ENCODE peak calls at places on chromosomes 5 and 9, in eight cellular contexts. P is K562, T is cardiac muscle cell, I is OCI-LY7, V is NT2/D1, M is Karpas-422, Y is HCT116, B is GM12865. D is an unnamed sample.

GRCh38 chr9:120764476-120764875 is 28.7 kb downstream of the FBXW2 start:
- DNase-seq in P (no peak), T (no peak), I (no peak), V (no peak), M (no peak), Y (no peak), B (no peak), D (no peak)

GRCh38 chr5:156707750-156708149 is 142.3 kb upstream of the PPP1R2B start:
- DNase-seq in P (no peak), T (no peak), I (no peak), V (no peak), M (no peak), Y (no peak), B (no peak), D (no peak)

GRCh38 chr5:138065102-138065501 is 18.7 kb upstream of the WNT8A start:
- DNase-seq in P (no peak), T (peak), I (no peak), V (no peak), M (peak), Y (no peak), B (peak), D (no peak)

GRCh38 chr9:109922617-109923260 is 142.7 kb downstream of the PALM2AKAP2 start:
- DNase-seq in P (no peak), T (peak), I (no peak), V (no peak), M (no peak), Y (no peak), B (no peak), D (no peak)

GRCh38 chr9:89411759-89412158 is 86.2 kb downstream of the SEMA4D start:
- DNase-seq in P (no peak), T (no peak), I (no peak), V (no peak), M (no peak), Y (no peak), B (no peak), D (no peak)

GRCh38 chr5:52620315-52620714 is 167.4 kb upstream of the ITGA1 start:
- DNase-seq in P (no peak), T (no peak), I (no peak), V (no peak), M (no peak), Y (no peak), B (no peak), D (no peak)

GRCh38 chr9:107807183-107807582 is 317.6 kb upstream of the KLF4 start:
- DNase-seq in P (no peak), T (peak), I (no peak), V (no peak), M (no peak), Y (no peak), B (no peak), D (no peak)

GRCh38 chr5:352639-353598 is 31.4 kb downstream of the AHRR start:
- DNase-seq in P (no peak), T (no peak), I (no peak), V (no peak), M (no peak), Y (no peak), B (no peak), D (no peak)

GRCh38 chr5:37582202-37582601 is 203.1 kb downstream of the WDR70 start:
- DNase-seq in P (no peak), T (no peak), I (no peak), V (no peak), M (no peak), Y (no peak), B (no peak), D (no peak)

GRCh38 chr9:133995012-133995896 is 3.1 kb upstream of the VAV2 start:
- DNase-seq in P (no peak), T (no peak), I (no peak), V (no peak), M (peak), Y (peak), B (peak), D (no peak)

GRCh38 chr5:72107874-72108199 is 562 bp downstream of the MAP1B start:
- DNase-seq in P (peak), T (no peak), I (no peak), V (no peak), M (no peak), Y (no peak), B (peak), D (no peak)

GRCh38 chr5:73637565-73637964 is 11.6 kb downstream of the ARHGEF28 start:
- DNase-seq in P (no peak), T (no peak), I (no peak), V (no peak), M (no peak), Y (no peak), B (no peak), D (no peak)
- H3K4me3 ChIP-seq in P (no peak), T (no peak), I (no peak), V (no peak), M (no peak), Y (no peak), B (no peak), D (no peak)

GRCh38 chr9:129839324-129840023 is 4.2 kb downstream of the USP20 start:
- DNase-seq in P (no peak), T (no peak), I (no peak), V (no peak), M (no peak), Y (no peak), B (no peak), D (no peak)
- H3K4me3 ChIP-seq in P (no peak), T (no peak), I (no peak), V (no peak), M (no peak), Y (no peak), B (no peak), D (no peak)

DNA sequence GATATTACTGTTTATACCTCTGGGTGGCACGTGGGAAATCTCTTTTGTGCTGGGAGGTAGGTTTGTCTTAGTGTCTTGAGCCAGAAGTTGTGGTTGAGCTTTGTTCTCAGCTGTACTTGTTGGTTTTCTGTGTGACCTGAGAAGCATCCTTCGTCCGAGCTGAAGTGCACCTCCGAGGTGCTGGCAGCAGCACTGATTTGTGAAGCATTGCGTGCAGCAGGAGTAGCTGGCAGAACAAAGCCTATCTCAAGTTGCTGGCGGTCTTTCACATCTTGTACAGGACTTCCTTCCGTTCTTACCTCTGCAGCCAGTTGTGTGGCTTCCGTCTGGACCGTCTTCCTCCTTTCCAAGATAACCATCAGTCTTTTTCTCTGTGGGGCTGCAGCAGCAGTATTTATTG is 4.3 kb downstream of the PRRC2B start:
- DNase-seq in P (peak), T (no peak), I (peak), V (no peak), M (no peak), Y (no peak), B (peak), D (no peak)
- H3K4me3 ChIP-seq in P (no peak), T (no peak), I (peak), V (no peak), M (no peak), Y (no peak), B (peak), D (peak)

DNA sequence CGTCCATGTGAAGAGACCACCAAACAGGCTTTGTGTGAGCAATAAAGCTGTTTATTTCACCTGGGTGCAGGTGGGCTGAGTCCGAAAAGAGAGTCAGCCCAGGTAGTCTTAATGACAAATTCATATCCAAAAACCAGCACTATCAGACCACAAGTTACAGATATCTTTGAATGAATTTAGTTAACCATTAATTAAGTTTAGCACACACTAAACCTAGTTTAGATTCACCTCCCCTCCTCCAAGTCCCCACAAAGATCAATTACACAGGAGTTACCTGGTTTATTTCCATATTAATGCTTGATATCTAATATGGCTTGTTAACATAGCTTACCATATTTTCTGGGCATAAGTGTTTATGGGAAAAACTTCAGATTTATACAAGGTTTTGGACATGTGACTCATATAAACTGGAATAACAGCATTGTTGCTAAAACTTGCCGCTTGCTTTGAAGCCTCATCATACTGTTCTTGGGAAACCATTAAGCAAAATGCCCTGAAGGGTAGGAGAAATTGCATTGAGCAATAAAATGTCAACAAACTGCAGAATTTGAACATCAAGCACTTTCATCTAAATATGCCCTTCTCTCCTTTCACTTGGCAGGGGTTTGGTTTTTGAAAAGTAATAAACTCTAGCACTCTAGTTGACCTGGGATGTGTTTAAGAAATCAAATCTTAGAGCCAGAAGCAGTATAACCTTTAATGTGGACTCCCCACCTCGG is 166.9 kb downstream of the SNCAIP start:
- DNase-seq in P (no peak), T (peak), I (no peak), V (no peak), M (no peak), Y (peak), B (no peak), D (no peak)
- H3K4me3 ChIP-seq in P (no peak), T (no peak), I (no peak), V (no peak), M (no peak), Y (no peak), B (no peak), D (no peak)

GRCh38 chr5:61625682-61626620 is 293.9 kb downstream of the ZSWIM6 start:
- DNase-seq in P (no peak), T (peak), I (no peak), V (no peak), M (no peak), Y (no peak), B (peak), D (no peak)
- H3K4me3 ChIP-seq in P (peak), T (peak), I (no peak), V (peak), M (no peak), Y (no peak), B (peak), D (peak)

GRCh38 chr5:40607202-40607601 is 72.5 kb upstream of the PTGER4 start:
- DNase-seq in P (no peak), T (no peak), I (no peak), V (no peak), M (no peak), Y (no peak), B (no peak), D (no peak)

GRCh38 chr5:40601198-40601868 is 78.4 kb upstream of the PTGER4 start:
- DNase-seq in P (no peak), T (no peak), I (peak), V (no peak), M (no peak), Y (no peak), B (no peak), D (no peak)

GRCh38 chr5:40603378-40603777 is 76.3 kb upstream of the PTGER4 start:
- DNase-seq in P (no peak), T (no peak), I (no peak), V (no peak), M (no peak), Y (no peak), B (no peak), D (peak)

GRCh38 chr5:40605295-40605958 is 74.3 kb upstream of the PTGER4 start:
- DNase-seq in P (no peak), T (peak), I (peak), V (no peak), M (no peak), Y (no peak), B (no peak), D (no peak)

DNA sequence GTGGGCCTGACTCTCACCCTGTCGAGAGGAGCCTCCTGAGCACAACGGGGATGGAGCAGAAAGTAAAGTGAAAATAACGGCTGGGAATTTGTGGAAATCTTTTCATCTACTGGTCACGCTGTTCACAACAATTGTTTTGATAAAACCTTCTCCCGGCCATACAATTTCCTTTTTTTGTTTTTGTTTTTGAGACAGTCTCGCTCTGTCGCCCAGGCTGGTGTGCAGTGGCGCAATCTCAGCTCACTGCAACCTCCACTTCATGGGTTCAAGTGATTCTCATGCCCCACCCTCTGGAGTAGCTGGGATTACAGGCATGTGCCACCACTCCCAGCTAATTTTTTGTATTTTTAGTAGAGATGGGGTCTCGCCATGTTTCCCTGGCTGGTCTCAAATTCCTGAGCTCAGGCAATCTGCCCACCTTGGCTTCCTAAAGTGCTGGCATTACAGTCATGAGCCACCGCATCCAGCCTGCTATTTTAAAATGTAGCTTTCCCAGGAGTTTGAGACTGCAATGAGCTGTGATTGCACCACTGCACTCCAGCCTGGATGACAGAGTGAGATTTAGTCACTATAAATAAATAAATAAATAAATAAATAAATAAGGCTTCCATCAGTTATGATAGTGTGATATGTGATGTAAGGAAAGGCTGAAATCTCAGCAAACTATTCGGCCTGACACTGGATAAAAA is 73.5 kb upstream of the PTGER4 start:
- DNase-seq in P (no peak), T (no peak), I (no peak), V (no peak), M (no peak), Y (no peak), B (no peak), D (no peak)
- H3K4me3 ChIP-seq in P (no peak), T (no peak), I (peak), V (no peak), M (no peak), Y (no peak), B (no peak), D (no peak)

D was measured in keratinocyte.